ENCODE peak calls at places on chromosomes 1 and 21, in six cellular contexts. M is PC-3; K is prostate gland; D is AG04450; O is CD4-positive, alpha-beta T cell; P is aorta. J is an unnamed sample.

GRCh38 chr1:86430376-86430775 is 6.4 kb downstream of the CLCA2 start:
- DNase-seq in M (peak; percentile 77), K (no peak), D (no peak), O (no peak), P (no peak), J (no peak)

GRCh38 chr21:15090390-15090789 is 25.6 kb upstream of the NRIP1 start:
- DNase-seq in M (no peak), K (no peak), D (no peak), O (no peak), P (no peak), J (no peak)

GRCh38 chr1:6045561-6045960 is at the start of gene KCNAB2:
- DNase-seq in M (no peak), K (no peak), D (no peak), O (no peak), P (no peak), J (no peak)

GRCh38 chr1:61301824-61302652 is 219.7 kb downstream of the NFIA start:
- DNase-seq in M (no peak), K (no peak), D (peak; percentile 8), O (no peak), P (no peak), J (no peak)

GRCh38 chr1:97893844-97894243 is 27.0 kb downstream of the DPYD start:
- DNase-seq in M (peak; percentile 39), K (no peak), D (no peak), O (no peak), P (no peak), J (no peak)

GRCh38 chr1:204136814-204137213 is 15.0 kb downstream of the ETNK2 start:
- DNase-seq in M (no peak), K (no peak), D (no peak), O (no peak), P (no peak), J (no peak)

GRCh38 chr21:42580793-42581201 is 67.1 kb downstream of the SLC37A1 start:
- DNase-seq in M (no peak), K (no peak), D (no peak), O (peak; percentile 17), P (peak; percentile 36), J (no peak)

GRCh38 chr21:35319684-35320083 is 270.6 kb upstream of the RUNX1 start:
- DNase-seq in M (peak; percentile 12), K (no peak), D (no peak), O (no peak), P (no peak), J (no peak)

GRCh38 chr1:236240690-236241089 is 41.1 kb downstream of the ERO1B start:
- DNase-seq in M (no peak), K (no peak), D (no peak), O (no peak), P (no peak), J (no peak)

GRCh38 chr1:14738647-14739046 is 140.2 kb downstream of the KAZN start:
- DNase-seq in M (no peak), K (no peak), D (no peak), O (no peak), P (no peak), J (no peak)

GRCh38 chr1:212607924-212608208 is 695 bp upstream of the ATF3 start:
- DNase-seq in M (no peak), K (no peak), D (no peak), O (no peak), P (no peak), J (no peak)

GRCh38 chr21:43316156-43316845 is 110.6 kb downstream of the SIK1 start:
- DNase-seq in M (no peak), K (no peak), D (no peak), O (no peak), P (no peak), J (no peak)

GRCh38 chr1:10693497-10694273 is 102.8 kb downstream of the CASZ1 start:
- DNase-seq in M (peak; percentile 22), K (no peak), D (no peak), O (peak; percentile 52), P (peak; percentile 66), J (no peak)

GRCh38 chr1:10691075-10691739 is 105.2 kb downstream of the CASZ1 start:
- DNase-seq in M (no peak), K (no peak), D (no peak), O (no peak), P (no peak), J (no peak)

GRCh38 chr1:10691740-10692125 is 104.7 kb downstream of the CASZ1 start:
- DNase-seq in M (no peak), K (no peak), D (no peak), O (no peak), P (no peak), J (no peak)

GRCh38 chr1:10693152-10693496 is 103.3 kb downstream of the CASZ1 start:
- DNase-seq in M (peak; percentile 12), K (no peak), D (no peak), O (no peak), P (no peak), J (no peak)

GRCh38 chr1:10692401-10693021 is 103.9 kb downstream of the CASZ1 start:
- DNase-seq in M (peak; percentile 66), K (peak; percentile 61), D (no peak), O (peak; percentile 66), P (no peak), J (no peak)
- H3K27ac ChIP-seq in M (no peak overlapping the region), K (peak overlapping the region; percentile 91), D (no peak overlapping the region), O (no peak overlapping the region), P (no peak overlapping the region), J (no peak overlapping the region)

GRCh38 chr1:117608758-117609157 is 2.9 kb downstream of the TENT5C start:
- DNase-seq in M (no peak), K (no peak), D (no peak), O (no peak), P (no peak), J (no peak)
- H3K27ac ChIP-seq in M (no peak overlapping the region), K (no peak overlapping the region), D (no peak overlapping the region), O (no peak overlapping the region), P (no peak overlapping the region), J (no peak overlapping the region)

GRCh38 chr21:44971672-44971995 is 31.8 kb downstream of the SLX9 start:
- DNase-seq in M (no peak), K (no peak), D (no peak), O (no peak), P (no peak), J (no peak)
- H3K27ac ChIP-seq in M (no peak overlapping the region), K (no peak overlapping the region), D (no peak overlapping the region), O (no peak overlapping the region), P (no peak overlapping the region), J (no peak overlapping the region)

GRCh38 chr1:156433602-156434001 is 64.6 kb downstream of the RHBG start:
- DNase-seq in M (no peak), K (no peak), D (no peak), O (no peak), P (no peak), J (no peak)
- H3K27ac ChIP-seq in M (no peak overlapping the region), K (no peak overlapping the region), D (no peak overlapping the region), O (no peak overlapping the region), P (no peak overlapping the region), J (no peak overlapping the region)

GRCh38 chr1:201511396-201511795 is 4.5 kb upstream of the CSRP1 start:
- DNase-seq in M (no peak), K (no peak), D (no peak), O (no peak), P (no peak), J (no peak)
- H3K27ac ChIP-seq in M (peak overlapping the region; percentile 48), K (peak overlapping the region; percentile 79), D (no peak overlapping the region), O (no peak overlapping the region), P (no peak overlapping the region), J (peak overlapping the region; percentile 64)